ENCODE peak calls at places on chromosomes 4 and X, in five cellular contexts. One of them, this sample, is unnamed.

GRCh38 chrX:67544871-67545771 is 1.3 kb downstream of the AR start:
- DNase-seq in PC-3: no peak
- DNase-seq in SK-N-SH: peak
- DNase-seq in neural progenitor cell: peak
- DNase-seq in HCT116: no peak
- DNase-seq in this sample: no peak

GRCh38 chr4:39613093-39613656 is 25.5 kb downstream of the SMIM14 start:
- DNase-seq in HCT116: no peak
- DNase-seq in PC-3: peak
- DNase-seq in neural progenitor cell: no peak
- DNase-seq in SK-N-SH: no peak
- DNase-seq in this sample: no peak

GRCh38 chrX:154460326-154460725 is 2.2 kb downstream of the PLXNA3 start:
- DNase-seq in neural progenitor cell: no peak
- DNase-seq in SK-N-SH: peak
- DNase-seq in HCT116: no peak
- DNase-seq in PC-3: no peak
- DNase-seq in this sample: no peak

GRCh38 chrX:9700555-9700954 is 65.1 kb downstream of the GPR143 start:
- DNase-seq in PC-3: no peak
- DNase-seq in neural progenitor cell: no peak
- DNase-seq in SK-N-SH: no peak
- DNase-seq in HCT116: no peak
- DNase-seq in this sample: no peak

GRCh38 chr4:148166132-148166531 is 276.1 kb downstream of the NR3C2 start:
- DNase-seq in SK-N-SH: no peak
- DNase-seq in neural progenitor cell: no peak
- DNase-seq in PC-3: no peak
- DNase-seq in HCT116: no peak
- DNase-seq in this sample: no peak

GRCh38 chrX:69145714-69146113 is 19.5 kb downstream of the PJA1 start:
- DNase-seq in HCT116: no peak
- DNase-seq in neural progenitor cell: no peak
- DNase-seq in PC-3: no peak
- DNase-seq in SK-N-SH: no peak
- DNase-seq in this sample: no peak

GRCh38 chr4:138838251-138838650 is 177.3 kb upstream of the NOCT start:
- DNase-seq in neural progenitor cell: no peak
- DNase-seq in HCT116: no peak
- DNase-seq in SK-N-SH: no peak
- DNase-seq in PC-3: no peak
- DNase-seq in this sample: no peak

GRCh38 chrX:39643533-39643932 is 454.2 kb downstream of the BCOR start:
- DNase-seq in SK-N-SH: no peak
- DNase-seq in HCT116: no peak
- DNase-seq in neural progenitor cell: no peak
- DNase-seq in PC-3: no peak
- DNase-seq in this sample: no peak

GRCh38 chr4:19382993-19383392 is 868.7 kb upstream of the SLIT2 start:
- DNase-seq in SK-N-SH: no peak
- DNase-seq in HCT116: no peak
- DNase-seq in neural progenitor cell: no peak
- DNase-seq in PC-3: peak
- DNase-seq in this sample: no peak

GRCh38 chrX:32137525-32137924 is 1065.7 kb upstream of the FTHL17 start:
- DNase-seq in PC-3: no peak
- DNase-seq in HCT116: no peak
- DNase-seq in neural progenitor cell: peak
- DNase-seq in SK-N-SH: no peak
- DNase-seq in this sample: peak

GRCh38 chrX:7996414-7996813 is 69.2 kb upstream of the PNPLA4 start:
- DNase-seq in SK-N-SH: peak
- DNase-seq in neural progenitor cell: peak
- DNase-seq in HCT116: no peak
- DNase-seq in PC-3: peak
- DNase-seq in this sample: peak

GRCh38 chr4:184481544-184481943 is 7.2 kb upstream of the IRF2 start:
- DNase-seq in SK-N-SH: no peak
- DNase-seq in neural progenitor cell: no peak
- DNase-seq in HCT116: no peak
- DNase-seq in PC-3: no peak
- DNase-seq in this sample: no peak

GRCh38 chr4:146510942-146511341 is 10.8 kb downstream of the SLC10A7 start:
- DNase-seq in PC-3: no peak
- DNase-seq in HCT116: no peak
- DNase-seq in SK-N-SH: no peak
- DNase-seq in neural progenitor cell: no peak
- DNase-seq in this sample: no peak

GRCh38 chrX:96771500-96771899 is 86.9 kb downstream of the DIAPH2 start:
- DNase-seq in SK-N-SH: no peak
- DNase-seq in neural progenitor cell: no peak
- DNase-seq in HCT116: no peak
- DNase-seq in PC-3: no peak
- DNase-seq in this sample: no peak

GRCh38 chrX:11704725-11705495 is 39.2 kb upstream of the ARHGAP6 start:
- DNase-seq in neural progenitor cell: no peak
- DNase-seq in PC-3: no peak
- DNase-seq in HCT116: no peak
- DNase-seq in SK-N-SH: no peak
- DNase-seq in this sample: no peak

GRCh38 chr4:52982246-52982950 is 120.3 kb downstream of the RASL11B start:
- DNase-seq in HCT116: peak
- DNase-seq in SK-N-SH: peak
- DNase-seq in PC-3: peak
- DNase-seq in neural progenitor cell: peak
- DNase-seq in this sample: no peak

GRCh38 chr4:184748251-184748652 is 14.4 kb upstream of the CENPU start:
- DNase-seq in neural progenitor cell: no peak
- DNase-seq in SK-N-SH: no peak
- DNase-seq in HCT116: no peak
- DNase-seq in PC-3: no peak
- DNase-seq in this sample: no peak

GRCh38 chrX:41391606-41392005 is 55.5 kb upstream of the NYX start:
- DNase-seq in HCT116: no peak
- DNase-seq in neural progenitor cell: no peak
- DNase-seq in PC-3: no peak
- DNase-seq in SK-N-SH: no peak
- DNase-seq in this sample: no peak

GRCh38 chr4:94454405-94454804 is 2.7 kb downstream of the PDLIM5 start:
- DNase-seq in neural progenitor cell: no peak
- DNase-seq in HCT116: no peak
- DNase-seq in PC-3: peak
- DNase-seq in SK-N-SH: no peak
- DNase-seq in this sample: no peak

GRCh38 chr4:2441393-2442174 is 22.8 kb downstream of the CFAP99 start:
- DNase-seq in SK-N-SH: peak
- DNase-seq in HCT116: peak
- DNase-seq in neural progenitor cell: peak
- DNase-seq in PC-3: peak
- DNase-seq in this sample: peak

GRCh38 chrX:95893632-95894031 is 791.0 kb upstream of the DIAPH2 start:
- DNase-seq in HCT116: no peak
- DNase-seq in neural progenitor cell: no peak
- DNase-seq in PC-3: no peak
- DNase-seq in SK-N-SH: no peak
- DNase-seq in this sample: no peak

GRCh38 chr4:121799208-121799823 is 1.8 kb upstream of the EXOSC9 start:
- DNase-seq in PC-3: no peak
- DNase-seq in SK-N-SH: no peak
- DNase-seq in neural progenitor cell: no peak
- DNase-seq in HCT116: no peak
- DNase-seq in this sample: peak

GRCh38 chr4:130738233-130738632 is 1642.3 kb downstream of the C4orf33 start:
- DNase-seq in SK-N-SH: no peak
- DNase-seq in HCT116: no peak
- DNase-seq in PC-3: no peak
- DNase-seq in neural progenitor cell: no peak
- DNase-seq in this sample: no peak

GRCh38 chr4:76251448-76252270 is at the start of gene FAM47E:
- DNase-seq in HCT116: no peak
- DNase-seq in neural progenitor cell: peak
- DNase-seq in SK-N-SH: peak
- DNase-seq in PC-3: peak
- DNase-seq in this sample: peak

GRCh38 chr4:53608649-53609048 is 17.4 kb upstream of the LNX1 start:
- DNase-seq in PC-3: no peak
- DNase-seq in HCT116: no peak
- DNase-seq in SK-N-SH: no peak
- DNase-seq in neural progenitor cell: no peak
- DNase-seq in this sample: no peak

GRCh38 chr4:25915359-25915716 is 1.3 kb downstream of the SMIM20 start:
- DNase-seq in HCT116: no peak
- DNase-seq in SK-N-SH: no peak
- DNase-seq in PC-3: no peak
- DNase-seq in neural progenitor cell: no peak
- DNase-seq in this sample: no peak

GRCh38 chr4:85669204-85669603 is 194.3 kb downstream of the ARHGAP24 start:
- DNase-seq in PC-3: no peak
- DNase-seq in neural progenitor cell: no peak
- DNase-seq in SK-N-SH: no peak
- DNase-seq in HCT116: no peak
- DNase-seq in this sample: no peak

GRCh38 chrX:46637937-46638336 is 64.4 kb downstream of the CHST7 start:
- DNase-seq in neural progenitor cell: no peak
- DNase-seq in PC-3: no peak
- DNase-seq in HCT116: no peak
- DNase-seq in SK-N-SH: no peak
- DNase-seq in this sample: no peak

GRCh38 chr4:6175426-6175825 is 24.9 kb downstream of the JAKMIP1 start:
- DNase-seq in HCT116: no peak
- DNase-seq in SK-N-SH: no peak
- DNase-seq in PC-3: no peak
- DNase-seq in neural progenitor cell: no peak
- DNase-seq in this sample: no peak

GRCh38 chr4:82787342-82787741 is 11.3 kb downstream of the SCD5 start:
- DNase-seq in PC-3: peak
- DNase-seq in SK-N-SH: no peak
- DNase-seq in HCT116: no peak
- DNase-seq in neural progenitor cell: no peak
- DNase-seq in this sample: no peak

GRCh38 chrX:98405376-98405775 is 1521.7 kb downstream of the RPA4 start:
- DNase-seq in PC-3: peak
- DNase-seq in HCT116: no peak
- DNase-seq in neural progenitor cell: no peak
- DNase-seq in SK-N-SH: no peak
- DNase-seq in this sample: no peak

GRCh38 chr4:19195696-19196095 is 1056.0 kb upstream of the SLIT2 start:
- DNase-seq in HCT116: no peak
- DNase-seq in PC-3: no peak
- DNase-seq in SK-N-SH: no peak
- DNase-seq in neural progenitor cell: peak
- DNase-seq in this sample: no peak

GRCh38 chrX:23668335-23668734 is 1.0 kb downstream of the PRDX4 start:
- DNase-seq in HCT116: no peak
- DNase-seq in neural progenitor cell: no peak
- DNase-seq in SK-N-SH: peak
- DNase-seq in PC-3: peak
- DNase-seq in this sample: peak
- H3K9ac ChIP-seq in HCT116: peak
- H3K9ac ChIP-seq in neural progenitor cell: no peak
- H3K9ac ChIP-seq in SK-N-SH: peak
- H3K9ac ChIP-seq in PC-3: peak
- H3K9ac ChIP-seq in this sample: peak

DNA sequence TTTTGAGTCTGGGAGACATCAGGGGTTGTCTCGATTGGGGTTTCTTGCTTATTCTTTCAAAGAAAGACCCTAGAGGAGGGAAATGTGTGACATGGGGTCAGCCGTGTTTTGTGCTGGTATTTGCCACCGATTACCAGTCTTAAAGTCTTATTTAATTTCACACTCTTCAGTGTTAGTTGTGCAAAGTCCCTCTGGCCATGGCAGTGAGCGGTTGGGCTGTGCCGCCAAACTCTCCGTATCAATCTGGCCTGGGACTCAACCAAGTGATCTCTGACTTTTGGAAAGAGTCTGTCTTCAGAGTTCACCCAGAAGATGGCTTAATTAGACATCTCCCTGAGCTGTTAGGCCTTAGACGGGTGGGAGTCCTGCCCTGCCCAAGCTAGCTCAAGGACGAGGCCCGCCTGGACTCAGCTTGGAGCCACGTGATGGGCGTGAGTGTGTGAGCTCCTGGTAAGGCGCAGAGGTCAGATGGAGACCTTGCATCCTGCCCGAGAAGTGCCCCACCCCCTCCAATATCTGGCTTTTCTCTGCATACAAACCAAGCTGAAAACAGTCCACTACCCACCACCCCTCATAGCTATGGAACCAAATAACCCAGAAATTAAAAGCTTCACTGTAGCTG is 3.8 kb upstream of the PITX2 start:
- DNase-seq in neural progenitor cell: no peak
- DNase-seq in PC-3: no peak
- DNase-seq in SK-N-SH: no peak
- DNase-seq in HCT116: no peak
- DNase-seq in this sample: no peak
- TF ChIP-seq EZH2phosphoT487 in neural progenitor cell: no peak
- TF ChIP-seq EZH2phosphoT487 in PC-3: no peak
- TF ChIP-seq EZH2phosphoT487 in SK-N-SH: no peak
- TF ChIP-seq EZH2phosphoT487 in HCT116: no peak
- TF ChIP-seq EZH2phosphoT487 in this sample: no peak

DNA sequence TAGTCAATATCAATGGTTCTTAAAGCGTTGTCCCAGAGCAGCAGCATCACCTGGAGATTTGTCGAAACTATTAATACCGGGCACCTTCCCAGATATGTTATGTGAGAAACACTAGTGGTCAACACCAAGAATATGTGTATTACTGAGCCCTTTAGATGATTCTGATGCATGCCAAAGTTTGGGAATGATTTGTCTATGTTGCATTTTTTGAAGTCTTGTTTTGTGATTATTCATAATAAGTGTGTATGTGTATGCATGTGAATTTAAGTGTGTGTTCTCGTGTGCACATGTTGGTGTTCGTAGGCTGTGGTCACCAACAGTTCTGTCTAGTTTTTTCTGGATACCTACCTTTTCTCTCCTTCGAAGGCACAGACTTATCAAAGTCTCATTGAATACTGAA is 749.4 kb downstream of the GRID2 start:
- DNase-seq in SK-N-SH: no peak
- DNase-seq in neural progenitor cell: no peak
- DNase-seq in PC-3: no peak
- DNase-seq in HCT116: no peak
- DNase-seq in this sample: no peak
- TF ChIP-seq CTCF in SK-N-SH: no peak
- TF ChIP-seq CTCF in neural progenitor cell: no peak
- TF ChIP-seq CTCF in PC-3: no peak
- TF ChIP-seq CTCF in HCT116: no peak
- TF ChIP-seq CTCF in this sample: no peak

GRCh38 chr4:100876546-100876945 is 358.7 kb upstream of the EMCN start:
- DNase-seq in SK-N-SH: no peak
- DNase-seq in neural progenitor cell: no peak
- DNase-seq in HCT116: no peak
- DNase-seq in PC-3: no peak
- DNase-seq in this sample: no peak
- H3K9ac ChIP-seq in SK-N-SH: no peak
- H3K9ac ChIP-seq in neural progenitor cell: no peak
- H3K9ac ChIP-seq in HCT116: no peak
- H3K9ac ChIP-seq in PC-3: no peak
- H3K9ac ChIP-seq in this sample: no peak

This sample was measured in MM.1S.